ENCODE peak calls at places on chromosomes 12 and 14, in nine cellular contexts. M is NCI-H1105 treated with DMSO at 0.1 percent for 48 hours, R is NCI-H2029, K is osteocyte, I is RPMI7951, T is A549, Q is T-cell, W is activated T-helper 1 cell treated with Interleukin-2 at 50 U/mL for 16 hours, B is HT1080. G is an unnamed sample.

GRCh38 chr14:75906680-75907280 is 75.0 kb downstream of the TGFB3 start:
- DNase-seq in M (peak), R (peak), K (no peak), I (peak), T (peak), Q (peak), W (peak), B (peak), G (no peak)

GRCh38 chr14:72024043-72024407 is 91.8 kb downstream of the RGS6 start:
- DNase-seq in M (peak), R (no peak), K (no peak), I (peak), T (no peak), Q (peak), W (no peak), B (peak), G (no peak)

GRCh38 chr12:47795814-47796411 is 22.9 kb downstream of the SLC48A1 start:
- DNase-seq in M (no peak), R (no peak), K (no peak), I (no peak), T (no peak), Q (no peak), W (no peak), B (no peak), G (no peak)

GRCh38 chr14:72545411-72546311 is 348.2 kb downstream of the DPF3 start:
- DNase-seq in M (no peak), R (no peak), K (no peak), I (peak), T (no peak), Q (no peak), W (no peak), B (no peak), G (no peak)

GRCh38 chr14:75461303-75461702 is 33.5 kb downstream of the JDP2 start:
- DNase-seq in M (no peak), R (no peak), K (no peak), I (no peak), T (no peak), Q (no peak), W (no peak), B (no peak), G (no peak)

GRCh38 chr14:32307881-32308582 is 21.1 kb upstream of the AKAP6 start:
- DNase-seq in M (no peak), R (peak), K (no peak), I (no peak), T (no peak), Q (no peak), W (no peak), B (no peak), G (no peak)

GRCh38 chr14:20332386-20332945 is 613 bp downstream of the CCNB1IP1 start:
- DNase-seq in M (no peak), R (no peak), K (no peak), I (peak), T (no peak), Q (no peak), W (no peak), B (no peak), G (no peak)

GRCh38 chr14:58942516-58942915 is 246.0 kb upstream of the DAAM1 start:
- DNase-seq in M (no peak), R (no peak), K (no peak), I (peak), T (no peak), Q (no peak), W (no peak), B (no peak), G (no peak)

GRCh38 chr12:132259872-132260695 is 69.3 kb downstream of the GALNT9 start:
- DNase-seq in M (no peak), R (no peak), K (no peak), I (no peak), T (no peak), Q (no peak), W (no peak), B (no peak), G (no peak)

GRCh38 chr14:89702151-89702936 is 252.2 kb downstream of the EFCAB11 start:
- DNase-seq in M (peak), R (no peak), K (no peak), I (peak), T (no peak), Q (no peak), W (no peak), B (no peak), G (no peak)

GRCh38 chr12:62625238-62625637 is 158.6 kb downstream of the MON2 start:
- DNase-seq in M (no peak), R (no peak), K (no peak), I (peak), T (no peak), Q (no peak), W (no peak), B (no peak), G (no peak)

GRCh38 chr12:131511803-131512564 is 198.9 kb upstream of the SFSWAP start:
- DNase-seq in M (no peak), R (no peak), K (no peak), I (no peak), T (no peak), Q (no peak), W (no peak), B (no peak), G (no peak)

GRCh38 chr14:36316131-36316530 is 4.3 kb downstream of the MBIP start:
- DNase-seq in M (peak), R (peak), K (no peak), I (no peak), T (no peak), Q (no peak), W (no peak), B (no peak), G (no peak)

GRCh38 chr12:109870648-109871047 is 9.7 kb downstream of the GLTP start:
- DNase-seq in M (no peak), R (no peak), K (no peak), I (no peak), T (no peak), Q (no peak), W (no peak), B (peak), G (no peak)

GRCh38 chr12:120342156-120342555 is 14.6 kb upstream of the PLA2G1B start:
- DNase-seq in M (no peak), R (no peak), K (no peak), I (no peak), T (no peak), Q (no peak), W (no peak), B (no peak), G (no peak)

GRCh38 chr14:30521899-30522736 is 36.8 kb upstream of the G2E3 start:
- DNase-seq in M (peak), R (no peak), K (no peak), I (peak), T (peak), Q (no peak), W (no peak), B (peak), G (no peak)

GRCh38 chr12:76024942-76025600 is 6.5 kb downstream of the PHLDA1 start:
- DNase-seq in M (no peak), R (no peak), K (no peak), I (peak), T (peak), Q (no peak), W (no peak), B (peak), G (no peak)

GRCh38 chr12:55682087-55682796 is 25.5 kb downstream of the ITGA7 start:
- DNase-seq in M (no peak), R (no peak), K (no peak), I (no peak), T (peak), Q (no peak), W (no peak), B (no peak), G (no peak)

GRCh38 chr12:54337854-54338650 is 13.1 kb downstream of the COPZ1 start:
- DNase-seq in M (no peak), R (no peak), K (no peak), I (no peak), T (no peak), Q (no peak), W (no peak), B (no peak), G (peak)

GRCh38 chr12:9634177-9634803 is 26.6 kb upstream of the KLRB1 start:
- DNase-seq in M (no peak), R (no peak), K (no peak), I (peak), T (peak), Q (peak), W (peak), B (peak), G (no peak)

GRCh38 chr14:61077946-61078738 is 97.1 kb downstream of the SLC38A6 start:
- DNase-seq in M (peak), R (no peak), K (no peak), I (no peak), T (no peak), Q (no peak), W (no peak), B (no peak), G (no peak)

G was measured in dorsolateral prefrontal cortex.